ENCODE peak calls at places on chromosomes 12 and 14, in eight cellular contexts. One of them, this sample, is unnamed.

GRCh38 chr12:95241761-95242506 is 24.3 kb downstream of the VEZT start:
- DNase-seq in RWPE2: no peak
- DNase-seq in NCI-H446 treated with DMSO at 0.1 percent for 48 hours: no peak
- DNase-seq in Daoy: no peak
- DNase-seq in neural crest cell: no peak
- DNase-seq in glutamatergic neuron: no peak
- DNase-seq in kidney tubule cell: no peak
- DNase-seq in IMR-90: no peak
- DNase-seq in this sample: no peak

GRCh38 chr12:41220931-41221330 is 32.8 kb downstream of the PDZRN4 start:
- DNase-seq in neural crest cell: no peak
- DNase-seq in Daoy: no peak
- DNase-seq in glutamatergic neuron: no peak
- DNase-seq in RWPE2: no peak
- DNase-seq in IMR-90: no peak
- DNase-seq in NCI-H446 treated with DMSO at 0.1 percent for 48 hours: no peak
- DNase-seq in kidney tubule cell: no peak
- DNase-seq in this sample: no peak

GRCh38 chr12:52228366-52228765 is 4.7 kb upstream of the KRT7 start:
- DNase-seq in Daoy: no peak
- DNase-seq in neural crest cell: no peak
- DNase-seq in NCI-H446 treated with DMSO at 0.1 percent for 48 hours: no peak
- DNase-seq in kidney tubule cell: no peak
- DNase-seq in RWPE2: no peak
- DNase-seq in IMR-90: no peak
- DNase-seq in glutamatergic neuron: no peak
- DNase-seq in this sample: no peak

GRCh38 chr12:6452245-6452731 is 446 bp downstream of the TAPBPL start:
- DNase-seq in kidney tubule cell: no peak
- DNase-seq in RWPE2: peak; percentile 41
- DNase-seq in NCI-H446 treated with DMSO at 0.1 percent for 48 hours: no peak
- DNase-seq in IMR-90: no peak
- DNase-seq in glutamatergic neuron: no peak
- DNase-seq in Daoy: no peak
- DNase-seq in neural crest cell: no peak
- DNase-seq in this sample: no peak

GRCh38 chr14:85234626-85235025 is 295.3 kb upstream of the FLRT2 start:
- DNase-seq in NCI-H446 treated with DMSO at 0.1 percent for 48 hours: no peak
- DNase-seq in kidney tubule cell: peak; percentile 63
- DNase-seq in RWPE2: no peak
- DNase-seq in IMR-90: no peak
- DNase-seq in glutamatergic neuron: no peak
- DNase-seq in neural crest cell: no peak
- DNase-seq in Daoy: no peak
- DNase-seq in this sample: no peak

GRCh38 chr12:1176191-1176590 is 185.2 kb downstream of the ERC1 start:
- DNase-seq in IMR-90: no peak
- DNase-seq in kidney tubule cell: no peak
- DNase-seq in glutamatergic neuron: no peak
- DNase-seq in neural crest cell: no peak
- DNase-seq in RWPE2: no peak
- DNase-seq in Daoy: no peak
- DNase-seq in NCI-H446 treated with DMSO at 0.1 percent for 48 hours: no peak
- DNase-seq in this sample: no peak

GRCh38 chr12:52715416-52715815 is 12.1 kb upstream of the KRT77 start:
- DNase-seq in kidney tubule cell: peak; percentile 8
- DNase-seq in RWPE2: no peak
- DNase-seq in neural crest cell: no peak
- DNase-seq in NCI-H446 treated with DMSO at 0.1 percent for 48 hours: no peak
- DNase-seq in Daoy: peak; percentile 28
- DNase-seq in glutamatergic neuron: no peak
- DNase-seq in IMR-90: no peak
- DNase-seq in this sample: no peak

GRCh38 chr14:82725188-82725587 is 1191.5 kb upstream of the SEL1L start:
- DNase-seq in NCI-H446 treated with DMSO at 0.1 percent for 48 hours: no peak
- DNase-seq in glutamatergic neuron: no peak
- DNase-seq in neural crest cell: no peak
- DNase-seq in kidney tubule cell: no peak
- DNase-seq in IMR-90: no peak
- DNase-seq in RWPE2: no peak
- DNase-seq in Daoy: no peak
- DNase-seq in this sample: no peak

GRCh38 chr12:45089417-45089816 is 38.5 kb upstream of the DBX2 start:
- DNase-seq in neural crest cell: no peak
- DNase-seq in Daoy: no peak
- DNase-seq in glutamatergic neuron: no peak
- DNase-seq in IMR-90: no peak
- DNase-seq in NCI-H446 treated with DMSO at 0.1 percent for 48 hours: no peak
- DNase-seq in kidney tubule cell: no peak
- DNase-seq in RWPE2: no peak
- DNase-seq in this sample: no peak

GRCh38 chr12:23630524-23630923 is 318.9 kb downstream of the SOX5 start:
- DNase-seq in Daoy: no peak
- DNase-seq in glutamatergic neuron: no peak
- DNase-seq in neural crest cell: no peak
- DNase-seq in IMR-90: no peak
- DNase-seq in NCI-H446 treated with DMSO at 0.1 percent for 48 hours: no peak
- DNase-seq in kidney tubule cell: no peak
- DNase-seq in RWPE2: no peak
- DNase-seq in this sample: no peak

GRCh38 chr14:99413972-99414371 is 66.7 kb downstream of the SETD3 start:
- DNase-seq in NCI-H446 treated with DMSO at 0.1 percent for 48 hours: no peak
- DNase-seq in glutamatergic neuron: no peak
- DNase-seq in kidney tubule cell: no peak
- DNase-seq in Daoy: no peak
- DNase-seq in IMR-90: no peak
- DNase-seq in RWPE2: no peak
- DNase-seq in neural crest cell: no peak
- DNase-seq in this sample: no peak

GRCh38 chr14:50452979-50453705 is 56.5 kb upstream of the CDKL1 start:
- DNase-seq in NCI-H446 treated with DMSO at 0.1 percent for 48 hours: no peak
- DNase-seq in IMR-90: peak; percentile 86
- DNase-seq in RWPE2: no peak
- DNase-seq in Daoy: peak; percentile 48
- DNase-seq in kidney tubule cell: peak; percentile 91
- DNase-seq in glutamatergic neuron: no peak
- DNase-seq in neural crest cell: no peak
- DNase-seq in this sample: peak; percentile 51

GRCh38 chr12:54749191-54749818 is 101.1 kb upstream of the DCD start:
- DNase-seq in IMR-90: peak; percentile 47
- DNase-seq in kidney tubule cell: peak; percentile 47
- DNase-seq in glutamatergic neuron: no peak
- DNase-seq in neural crest cell: peak; percentile 21
- DNase-seq in NCI-H446 treated with DMSO at 0.1 percent for 48 hours: no peak
- DNase-seq in Daoy: peak; percentile 67
- DNase-seq in RWPE2: no peak
- DNase-seq in this sample: peak; percentile 43

GRCh38 chr14:89131004-89131750 is 285.9 kb downstream of the FOXN3 start:
- DNase-seq in IMR-90: no peak
- DNase-seq in NCI-H446 treated with DMSO at 0.1 percent for 48 hours: no peak
- DNase-seq in Daoy: no peak
- DNase-seq in kidney tubule cell: no peak
- DNase-seq in glutamatergic neuron: no peak
- DNase-seq in neural crest cell: no peak
- DNase-seq in RWPE2: no peak
- DNase-seq in this sample: no peak

GRCh38 chr12:115341442-115341841 is 657.5 kb upstream of the TBX3 start:
- DNase-seq in NCI-H446 treated with DMSO at 0.1 percent for 48 hours: no peak
- DNase-seq in Daoy: peak; percentile 97
- DNase-seq in RWPE2: peak; percentile 93
- DNase-seq in neural crest cell: no peak
- DNase-seq in IMR-90: peak; percentile 100
- DNase-seq in glutamatergic neuron: no peak
- DNase-seq in kidney tubule cell: peak; percentile 97
- DNase-seq in this sample: peak; percentile 99

GRCh38 chr12:50005150-50005549 is 20.1 kb downstream of the RACGAP1 start:
- DNase-seq in kidney tubule cell: no peak
- DNase-seq in Daoy: no peak
- DNase-seq in RWPE2: no peak
- DNase-seq in neural crest cell: no peak
- DNase-seq in glutamatergic neuron: no peak
- DNase-seq in IMR-90: no peak
- DNase-seq in NCI-H446 treated with DMSO at 0.1 percent for 48 hours: no peak
- DNase-seq in this sample: no peak

This sample was measured in EL.